ENCODE peak calls at places on chromosome 3, in seven cellular contexts. F is B cell, A is mesothelial cell of epicardium, Q is AG09309, S is colonic mucosa, E is mammary epithelial cell, M is GM12864. B is an unnamed sample.

GRCh38 chr3:55446860-55447259 is 40.2 kb downstream of the WNT5A start:
- DNase-seq in S (peak), E (no peak), M (no peak), Q (no peak), F (no peak), A (no peak), B (no peak)

GRCh38 chr3:148178508-148178907 is 519.2 kb upstream of the AGTR1 start:
- DNase-seq in E (no peak), Q (no peak), S (no peak), A (no peak), M (no peak), F (no peak), B (no peak)

GRCh38 chr3:131228522-131228921 is 153.1 kb upstream of the NUDT16 start:
- DNase-seq in M (no peak), A (no peak), Q (no peak), F (no peak), S (no peak), E (no peak), B (no peak)

GRCh38 chr3:180870008-180870733 is 42.3 kb upstream of the FXR1 start:
- DNase-seq in E (peak), S (peak), M (no peak), Q (no peak), A (no peak), F (no peak), B (no peak)

GRCh38 chr3:73226026-73226425 is 164.6 kb downstream of the EBLN2 start:
- DNase-seq in F (no peak), E (no peak), S (no peak), Q (no peak), M (no peak), A (no peak), B (no peak)

GRCh38 chr3:10459954-10460754 is 45.2 kb downstream of the ATP2B2 start:
- DNase-seq in A (peak), M (no peak), E (peak), F (peak), S (peak), Q (no peak), B (peak)

GRCh38 chr3:122952509-122952908 is 75.1 kb downstream of the SEMA5B start:
- DNase-seq in M (peak), Q (no peak), S (no peak), E (peak), F (no peak), A (no peak), B (peak)

GRCh38 chr3:38126121-38126892 is 10.6 kb downstream of the ACAA1 start:
- DNase-seq in M (no peak), A (peak), E (no peak), F (no peak), S (no peak), Q (no peak), B (no peak)

GRCh38 chr3:24614353-24614752 is 119.7 kb upstream of the THRB start:
- DNase-seq in M (no peak), F (no peak), A (no peak), Q (no peak), S (no peak), E (no peak), B (no peak)

GRCh38 chr3:53114011-53114400 is 16.2 kb downstream of the RFT1 start:
- DNase-seq in Q (peak), F (peak), M (peak), A (peak), S (peak), E (peak), B (peak)

GRCh38 chr3:43759297-43759782 is 68.6 kb downstream of the ABHD5 start:
- DNase-seq in F (no peak), M (no peak), E (peak), S (no peak), Q (no peak), A (no peak), B (peak)

GRCh38 chr3:59425942-59426341 is 376.1 kb upstream of the CFAP20DC start:
- DNase-seq in E (no peak), M (peak), S (no peak), Q (no peak), A (no peak), F (no peak), B (peak)

GRCh38 chr3:156761007-156761406 is 65.1 kb upstream of the LEKR1 start:
- DNase-seq in E (no peak), A (no peak), F (no peak), Q (no peak), M (no peak), S (no peak), B (no peak)

GRCh38 chr3:120093119-120093922 is 926 bp downstream of the GSK3B start:
- DNase-seq in A (no peak), F (peak), M (peak), Q (peak), E (no peak), S (peak), B (no peak)
- TF ChIP-seq CTCF in A (no peak), F (no peak), M (no peak), Q (no peak), E (no peak), S (no peak), B (no peak)

GRCh38 chr3:8578282-8578681 is 66.3 kb downstream of the SSUH2 start:
- DNase-seq in F (no peak), E (no peak), Q (no peak), M (no peak), S (no peak), A (no peak), B (no peak)
- TF ChIP-seq CTCF in F (no peak), E (no peak), Q (no peak), M (no peak), S (no peak), A (no peak), B (no peak)

GRCh38 chr3:50885070-50885469 is 210.3 kb downstream of the DOCK3 start:
- DNase-seq in F (no peak), E (no peak), S (no peak), A (no peak), M (no peak), Q (no peak), B (no peak)

GRCh38 chr3:50890688-50891344 is 216.1 kb downstream of the DOCK3 start:
- DNase-seq in M (no peak), A (no peak), S (no peak), E (no peak), Q (no peak), F (no peak), B (no peak)

DNA sequence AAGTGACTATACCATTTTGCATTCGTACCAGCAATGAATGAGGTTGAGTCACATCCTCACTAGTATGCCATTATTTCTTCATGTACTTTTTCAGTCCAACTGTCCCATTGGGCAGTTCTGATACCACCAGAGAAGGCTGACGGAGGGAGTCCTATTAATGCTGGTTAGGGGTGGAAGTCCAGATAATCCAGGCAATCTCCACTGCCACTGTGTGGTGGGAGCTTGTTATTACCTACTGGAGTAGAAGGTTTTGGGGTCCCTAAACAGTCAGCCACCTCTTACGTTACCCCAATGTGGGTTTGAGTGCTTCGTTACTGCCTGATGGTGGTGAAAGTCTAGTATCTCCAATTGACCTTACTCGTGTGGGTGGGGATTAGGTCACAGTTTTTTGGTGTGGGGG is 210.8 kb downstream of the DOCK3 start:
- DNase-seq in F (no peak), M (no peak), Q (no peak), E (peak), A (no peak), S (no peak), B (no peak)
- TF ChIP-seq CTCF in F (no peak), M (peak), Q (peak), E (peak), A (no peak), S (no peak), B (no peak)

GRCh38 chr3:101500208-101500607 is 12.8 kb downstream of the SENP7 start:
- DNase-seq in Q (no peak), M (no peak), S (no peak), E (no peak), A (no peak), F (no peak), B (no peak)

GRCh38 chr3:101497803-101498202 is 15.2 kb downstream of the SENP7 start:
- DNase-seq in M (no peak), A (no peak), S (no peak), Q (no peak), E (no peak), F (no peak), B (no peak)

GRCh38 chr3:101495552-101495951 is 17.5 kb downstream of the SENP7 start:
- DNase-seq in S (no peak), M (no peak), Q (no peak), E (no peak), F (no peak), A (no peak), B (no peak)
- TF ChIP-seq CTCF in S (no peak), M (no peak), Q (peak), E (no peak), F (no peak), A (no peak), B (no peak)

GRCh38 chr3:18424213-18424861 is 802 bp downstream of the SATB1 start:
- DNase-seq in F (no peak), S (peak), E (no peak), M (no peak), Q (no peak), A (peak), B (no peak)
- TF ChIP-seq CTCF in F (no peak), S (no peak), E (no peak), M (no peak), Q (peak), A (no peak), B (no peak)

GRCh38 chr3:105458518-105459215 is 92.0 kb downstream of the ALCAM start:
- DNase-seq in A (no peak), Q (no peak), F (no peak), M (no peak), S (no peak), E (no peak), B (no peak)
- TF ChIP-seq CTCF in A (no peak), Q (no peak), F (no peak), M (no peak), S (no peak), E (no peak), B (no peak)